ENCODE peak calls at places on chromosomes 16 and 17, in ten cellular contexts. N, W, H, R, P, T, X, J, V and K are unnamed samples.
A peak's percentile ranks its signal among the peaks of the same experiment; 100 is the strongest.

GRCh38 chr17:1966274-1967086 is 58.7 kb downstream of the RTN4RL1 start:
- DNase-seq in N (no peak), W (no peak), H (no peak), R (no peak), P (no peak), T (no peak), X (no peak), J (no peak), V (no peak), K (peak; percentile 14)

GRCh38 chr17:29671661-29672060 is 48.9 kb upstream of the CORO6 start:
- DNase-seq in N (no peak), W (no peak), H (no peak), R (no peak), P (no peak), T (no peak), X (no peak), J (no peak), V (no peak), K (no peak)

GRCh38 chr16:70605284-70605659 is 41.1 kb upstream of the IL34 start:
- DNase-seq in N (no peak), W (no peak), H (no peak), R (peak; percentile 32), P (no peak), T (no peak), X (no peak), J (no peak), V (no peak), K (peak; percentile 68)

GRCh38 chr17:78125976-78126894 is 2.3 kb downstream of the TMC6 start:
- DNase-seq in N (no peak), W (no peak), H (no peak), R (no peak), P (no peak), T (no peak), X (peak; percentile 56), J (no peak), V (no peak), K (no peak)

GRCh38 chr17:42845556-42845917 is 1.2 kb downstream of the AOC2 start:
- DNase-seq in N (no peak), W (no peak), H (peak; percentile 44), R (no peak), P (no peak), T (no peak), X (no peak), J (no peak), V (no peak), K (no peak)

GRCh38 chr17:32298721-32299578 is 33.3 kb downstream of the RHBDL3 start:
- DNase-seq in N (no peak), W (no peak), H (no peak), R (no peak), P (no peak), T (no peak), X (no peak), J (peak; percentile 48), V (no peak), K (no peak)

GRCh38 chr17:29292071-29292991 is 1.6 kb downstream of the NUFIP2 start:
- DNase-seq in N (no peak), W (no peak), H (peak; percentile 82), R (peak; percentile 73), P (peak; percentile 16), T (peak; percentile 81), X (peak; percentile 54), J (peak; percentile 78), V (peak; percentile 89), K (peak; percentile 79)

GRCh38 chr16:49463529-49463928 is 89.9 kb downstream of the C16orf78 start:
- DNase-seq in N (no peak), W (no peak), H (peak; percentile 42), R (no peak), P (no peak), T (no peak), X (no peak), J (peak; percentile 71), V (peak; percentile 43), K (no peak)

GRCh38 chr17:58631523-58632323 is 60.1 kb downstream of the TEX14 start:
- DNase-seq in N (peak; percentile 97), W (peak; percentile 99), H (peak; percentile 98), R (peak; percentile 98), P (peak; percentile 71), T (peak; percentile 95), X (peak; percentile 97), J (peak; percentile 96), V (peak; percentile 96), K (peak; percentile 98)

GRCh38 chr16:81500833-81501521 is 56.4 kb downstream of the CMIP start:
- DNase-seq in N (peak; percentile 59), W (no peak), H (no peak), R (no peak), P (no peak), T (no peak), X (no peak), J (no peak), V (peak; percentile 81), K (peak; percentile 57)

GRCh38 chr17:82882715-82883446 is 43.1 kb upstream of the ZNF750 start:
- DNase-seq in N (no peak), W (no peak), H (no peak), R (no peak), P (peak; percentile 33), T (no peak), X (no peak), J (no peak), V (no peak), K (no peak)

GRCh38 chr17:40561294-40561870 is 3.9 kb downstream of the CCR7 start:
- DNase-seq in N (no peak), W (no peak), H (no peak), R (no peak), P (no peak), T (no peak), X (no peak), J (no peak), V (peak; percentile 13), K (no peak)
- H3K27me3 ChIP-seq in N (no peaks in the 10 kb centered on the region), W (peaks cover 24% of the 10 kb centered on the region), H (no peaks in the 10 kb centered on the region), R (no peaks in the 10 kb centered on the region), P (no peaks in the 10 kb centered on the region), T (no peaks in the 10 kb centered on the region), X (peaks cover 15% of the 10 kb centered on the region), J (no peaks in the 10 kb centered on the region), V (no peaks in the 10 kb centered on the region), K (no peaks in the 10 kb centered on the region)

GRCh38 chr17:17710728-17711541 is 29.7 kb downstream of the RAI1 start:
- DNase-seq in N (peak; percentile 86), W (peak; percentile 79), H (peak; percentile 90), R (peak; percentile 89), P (peak; percentile 30), T (peak; percentile 84), X (no peak), J (peak; percentile 84), V (peak; percentile 89), K (peak; percentile 93)

GRCh38 chr17:17710355-17710727 is 29.1 kb downstream of the RAI1 start:
- DNase-seq in N (no peak), W (no peak), H (no peak), R (no peak), P (no peak), T (no peak), X (no peak), J (no peak), V (no peak), K (no peak)

GRCh38 chr17:17708816-17709215 is 27.6 kb downstream of the RAI1 start:
- DNase-seq in N (no peak), W (no peak), H (no peak), R (no peak), P (no peak), T (no peak), X (no peak), J (no peak), V (no peak), K (no peak)

GRCh38 chr17:17708301-17708700 is 27.0 kb downstream of the RAI1 start:
- DNase-seq in N (no peak), W (no peak), H (no peak), R (no peak), P (no peak), T (no peak), X (no peak), J (no peak), V (no peak), K (no peak)

GRCh38 chr17:17709815-17710321 is 28.6 kb downstream of the RAI1 start:
- DNase-seq in N (no peak), W (no peak), H (no peak), R (no peak), P (no peak), T (no peak), X (no peak), J (no peak), V (no peak), K (no peak)
- H3K27me3 ChIP-seq in N (no peaks in the 10 kb centered on the region), W (no peaks in the 10 kb centered on the region), H (no peaks in the 10 kb centered on the region), R (no peaks in the 10 kb centered on the region), P (no peaks in the 10 kb centered on the region), T (no peaks in the 10 kb centered on the region), X (no peaks in the 10 kb centered on the region), J (peaks cover 5% of the 10 kb centered on the region), V (no peaks in the 10 kb centered on the region), K (no peaks in the 10 kb centered on the region)

DNA sequence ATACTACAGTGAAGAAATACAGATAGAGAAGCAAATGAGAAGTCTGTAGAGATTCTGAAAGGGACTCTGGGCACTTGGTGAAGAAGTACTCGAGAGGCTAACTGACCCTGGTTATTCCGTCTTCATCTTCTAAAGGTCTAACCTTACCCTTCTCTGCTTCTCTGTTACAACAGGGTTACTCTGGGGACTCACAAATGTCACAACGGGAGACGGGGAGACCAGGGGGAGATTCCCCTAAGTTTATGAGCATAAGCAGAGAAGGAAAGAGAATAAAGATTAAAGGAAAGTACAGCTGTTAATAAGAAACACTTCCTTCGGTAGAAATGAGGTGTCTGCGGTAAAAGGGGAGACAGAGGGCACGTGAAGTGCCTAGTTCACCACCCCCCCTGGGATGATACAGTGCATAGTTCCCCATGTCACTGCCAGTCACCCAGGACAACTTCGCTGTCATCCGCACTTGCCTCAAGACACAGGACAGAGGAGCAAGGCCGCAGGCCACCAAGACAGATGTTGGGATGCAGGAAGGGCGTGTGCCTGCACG is 75.2 kb upstream of the TRAP1 start:
- DNase-seq in N (no peak), W (no peak), H (no peak), R (no peak), P (no peak), T (no peak), X (no peak), J (no peak), V (no peak), K (no peak)
- H3K27me3 ChIP-seq in N (no peaks in the 10 kb centered on the region), W (no peaks in the 10 kb centered on the region), H (no peaks in the 10 kb centered on the region), R (no peaks in the 10 kb centered on the region), P (no peaks in the 10 kb centered on the region), T (no peaks in the 10 kb centered on the region), X (no peaks in the 10 kb centered on the region), J (no peaks in the 10 kb centered on the region), V (no peaks in the 10 kb centered on the region), K (no peaks in the 10 kb centered on the region)

DNA sequence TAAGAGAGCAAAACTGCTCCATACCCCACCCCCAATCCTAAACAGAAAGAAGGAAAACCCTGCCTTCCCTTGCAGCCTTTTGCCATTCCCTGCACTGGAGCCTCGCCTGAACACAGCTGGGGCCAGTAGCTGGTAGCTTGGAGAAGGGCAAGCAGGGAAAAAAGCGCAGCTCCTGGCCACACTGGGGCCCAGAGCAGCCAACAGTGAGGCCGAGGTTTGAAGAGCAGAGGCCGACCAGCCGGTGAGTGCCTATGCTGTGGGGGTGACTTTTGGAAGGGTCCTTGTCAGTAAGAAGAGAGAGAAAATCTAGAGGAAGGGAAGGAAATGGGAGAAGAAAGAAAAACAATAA is 3.2 kb upstream of the HOXB9 start:
- DNase-seq in N (no peak), W (no peak), H (no peak), R (no peak), P (no peak), T (no peak), X (no peak), J (no peak), V (no peak), K (no peak)
- H3K27me3 ChIP-seq in N (peaks cover 98% of the 10 kb centered on the region), W (peaks cover 96% of the 10 kb centered on the region), H (peaks cover 99% of the 10 kb centered on the region), R (peaks cover 98% of the 10 kb centered on the region), P (peaks cover 29% of the 10 kb centered on the region), T (peaks cover 100% of the 10 kb centered on the region), X (peaks cover 84% of the 10 kb centered on the region), J (peaks cover 100% of the 10 kb centered on the region), V (no peaks in the 10 kb centered on the region), K (peaks cover 83% of the 10 kb centered on the region)